ENCODE peak calls at places on chromosomes 16 and 17, in seven cellular contexts. X, L, I, Q, N, E and S are unnamed samples.

GRCh38 chr16:70577256-70577698 is 53.7 kb downstream of the SF3B3 start:
- DNase-seq in Q (no peak), X (peak; percentile 94), N (no peak), L (no peak), E (no peak), I (no peak), S (no peak)

GRCh38 chr16:88907768-88908167 is 41.3 kb upstream of the PABPN1L start:
- DNase-seq in Q (no peak), E (no peak), X (no peak), N (no peak), I (no peak), L (no peak), S (no peak)

GRCh38 chr17:76232342-76232741 is 8.0 kb downstream of the RNF157 start:
- DNase-seq in I (no peak), L (no peak), X (peak; percentile 92), N (no peak), Q (peak; percentile 52), E (no peak), S (no peak)

GRCh38 chr16:20866161-20866772 is 33.9 kb downstream of the DCUN1D3 start:
- DNase-seq in X (peak; percentile 85), L (no peak), E (peak; percentile 52), N (peak; percentile 27), I (peak; percentile 76), Q (no peak), S (no peak)

GRCh38 chr16:9033125-9033830 is 58.2 kb upstream of the HAPSTR1 start:
- DNase-seq in L (no peak), N (peak; percentile 64), X (no peak), Q (no peak), E (peak; percentile 53), I (peak; percentile 81), S (peak; percentile 35)

GRCh38 chr16:73166972-73167550 is 119.1 kb upstream of the ZFHX3 start:
- DNase-seq in N (no peak), I (no peak), E (no peak), Q (no peak), L (no peak), X (no peak), S (no peak)

GRCh38 chr17:5897320-5897911 is 172.8 kb upstream of the WSCD1 start:
- DNase-seq in N (no peak), Q (no peak), E (no peak), I (no peak), X (no peak), L (no peak), S (no peak)

GRCh38 chr16:10937068-10937859 is 5.0 kb downstream of the DEXI start:
- DNase-seq in N (peak; percentile 71), L (no peak), Q (no peak), X (no peak), E (no peak), I (no peak), S (no peak)

GRCh38 chr17:55286681-55287589 is 22.2 kb downstream of the HLF start:
- DNase-seq in L (no peak), X (peak; percentile 77), E (no peak), N (peak; percentile 78), I (peak; percentile 74), Q (no peak), S (no peak)

DNA sequence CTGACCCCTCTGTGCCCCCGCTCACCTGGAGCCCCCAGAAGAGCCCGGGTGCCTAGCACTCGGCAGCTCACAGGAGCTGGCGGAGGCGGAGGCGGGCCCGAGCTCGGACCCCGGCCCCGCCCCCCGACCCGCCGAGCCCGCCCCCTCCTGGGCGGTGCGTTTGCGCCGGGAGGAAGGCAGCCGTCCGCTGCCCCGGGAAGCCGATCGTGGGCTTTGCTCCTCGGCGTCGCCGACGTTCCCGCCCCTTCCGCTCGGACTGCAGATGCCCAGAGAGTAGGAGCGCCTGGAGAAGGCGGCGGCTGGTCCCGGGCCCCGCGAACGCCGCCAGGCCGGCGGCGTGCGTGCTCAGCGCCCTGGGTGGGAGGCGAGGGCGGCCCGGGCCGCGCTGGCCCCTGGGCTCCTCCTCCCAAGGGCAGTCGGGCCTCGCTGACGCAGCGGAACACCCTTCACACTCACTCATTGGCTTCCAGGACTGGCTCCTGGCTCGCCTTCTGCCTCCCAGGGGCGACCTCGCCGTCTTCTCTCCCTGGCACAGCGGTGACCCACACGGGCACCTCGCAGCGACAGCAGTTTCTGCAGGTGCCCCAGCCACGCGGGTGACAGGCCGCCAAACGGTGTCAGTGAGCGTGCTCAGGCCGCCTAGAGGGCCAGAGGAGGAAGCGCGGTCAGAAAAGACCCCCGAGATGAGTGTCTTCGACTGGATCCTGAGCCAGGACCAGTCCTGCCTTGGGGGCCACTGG is at the start of gene PLSCR3:
- DNase-seq in I (peak; percentile 91), E (peak; percentile 91), Q (no peak), N (peak; percentile 88), L (peak; percentile 85), X (peak; percentile 88), S (peak; percentile 90)
- TF ChIP-seq CTCF in I (peak; percentile 28), E (peak; percentile 41), Q (no peak), N (no peak), L (peak; percentile 49), X (peak; percentile 11), S (peak; percentile 53)

GRCh38 chr17:2041561-2042354 is at the start of gene OVCA2:
- DNase-seq in X (peak; percentile 94), L (peak; percentile 96), I (peak; percentile 94), Q (peak; percentile 61), E (peak; percentile 97), N (peak; percentile 97), S (peak; percentile 97)
- TF ChIP-seq CTCF in X (peak; percentile 44), L (peak; percentile 31), I (peak; percentile 47), Q (peak; percentile 71), E (peak; percentile 58), N (no peak), S (peak; percentile 30)

DNA sequence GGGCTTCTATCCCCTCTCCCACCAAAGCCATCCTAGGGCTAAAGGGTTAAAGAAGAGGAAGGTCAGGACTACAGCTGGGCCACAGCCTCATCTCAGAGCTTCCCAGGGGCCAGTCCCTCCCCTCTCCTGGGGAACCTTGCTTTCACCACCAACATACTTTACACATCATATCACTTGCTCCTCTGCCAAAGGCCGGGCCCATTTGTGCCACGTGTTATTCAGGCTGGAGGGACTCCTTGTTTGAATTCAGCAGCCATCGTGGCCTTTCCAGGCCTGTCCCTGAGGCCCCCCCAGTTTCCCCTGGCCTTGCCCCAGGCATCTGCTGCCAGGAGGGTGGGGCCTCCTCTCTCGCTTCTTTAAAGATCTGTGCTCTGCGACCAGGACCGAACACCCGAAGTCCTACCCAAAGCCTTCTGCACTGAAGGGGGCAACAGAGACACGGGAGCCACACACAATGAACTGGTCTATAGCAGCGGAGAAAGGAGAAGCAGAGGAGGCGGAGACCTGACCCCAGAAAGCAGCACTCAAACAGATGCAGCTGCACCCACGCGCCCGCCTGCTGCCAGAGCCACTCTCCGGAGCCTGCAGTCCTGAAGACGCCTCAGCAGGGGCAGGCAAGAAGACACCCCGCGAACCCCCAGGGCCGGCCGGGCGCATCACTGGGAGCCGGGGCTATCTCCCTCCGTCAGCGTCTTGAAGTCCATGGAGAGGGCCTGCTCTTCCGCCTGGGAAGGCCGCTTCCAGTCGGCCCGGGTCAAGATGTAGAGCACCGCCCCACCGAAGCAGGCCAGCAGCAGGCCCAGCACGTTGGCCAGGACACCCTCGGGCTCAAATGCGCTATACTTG is 12.1 kb downstream of the CYB561 start:
- DNase-seq in Q (no peak), E (no peak), N (peak; percentile 87), L (no peak), I (no peak), X (peak; percentile 94), S (no peak)
- TF ChIP-seq CTCF in Q (no peak), E (no peak), N (no peak), L (no peak), I (no peak), X (peak; percentile 10), S (no peak)

GRCh38 chr16:50884066-50884860 is 142.4 kb downstream of the CYLD start:
- DNase-seq in Q (no peak), N (no peak), X (no peak), I (no peak), E (peak; percentile 16), L (no peak), S (peak; percentile 33)

GRCh38 chr16:50887500-50887899 is 145.6 kb downstream of the CYLD start:
- DNase-seq in N (no peak), L (no peak), I (no peak), E (no peak), Q (no peak), X (no peak), S (no peak)

GRCh38 chr16:50889276-50889675 is 147.4 kb downstream of the CYLD start:
- DNase-seq in N (no peak), E (no peak), L (no peak), X (no peak), I (no peak), Q (no peak), S (no peak)

GRCh38 chr16:50889746-50890145 is 147.9 kb downstream of the CYLD start:
- DNase-seq in X (no peak), I (no peak), N (no peak), L (no peak), E (no peak), Q (no peak), S (no peak)

GRCh38 chr16:50888486-50889261 is 146.8 kb downstream of the CYLD start:
- DNase-seq in E (no peak), N (no peak), L (no peak), X (no peak), I (no peak), Q (no peak), S (no peak)
- TF ChIP-seq CTCF in E (no peak), N (no peak), L (no peak), X (no peak), I (no peak), Q (no peak), S (no peak)

DNA sequence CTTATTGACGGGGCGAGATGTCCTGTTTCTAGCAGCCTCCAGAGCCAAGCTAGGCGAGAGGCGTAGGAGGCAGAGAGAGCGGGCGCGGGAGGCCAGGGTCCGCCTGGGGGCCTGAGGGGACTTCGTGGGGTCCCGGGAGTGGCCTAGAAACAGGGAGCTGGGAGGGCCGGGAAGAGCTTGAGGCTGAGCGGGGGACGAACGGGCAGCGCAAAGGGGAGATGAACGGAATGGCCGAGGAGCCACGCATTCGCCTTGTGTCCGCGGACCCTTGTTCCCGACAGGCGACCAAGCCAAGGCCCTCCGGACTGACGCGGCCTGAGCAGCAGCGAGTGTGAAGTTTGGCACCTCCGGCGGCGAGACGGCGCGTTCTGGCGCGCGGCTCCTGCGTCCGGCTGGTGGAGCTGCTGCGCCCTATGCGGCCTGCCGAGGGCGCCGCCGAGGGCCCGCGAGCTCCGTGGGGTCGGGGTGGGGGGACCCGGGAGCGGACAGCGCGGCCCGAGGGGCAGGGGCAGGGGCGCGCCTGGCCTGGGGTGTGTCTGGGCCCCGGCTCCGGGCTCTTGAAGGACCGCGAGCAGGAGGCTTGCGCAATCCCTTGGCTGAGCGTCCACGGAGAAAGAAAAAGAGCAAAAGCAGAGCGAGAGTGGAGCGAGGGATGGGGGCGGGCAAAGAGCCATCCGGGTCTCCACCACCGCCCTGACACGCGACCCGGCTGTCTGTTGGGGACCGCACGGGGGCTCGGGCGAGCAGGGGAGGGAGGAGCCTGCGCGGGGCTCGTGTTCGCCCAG is 1.2 kb upstream of the CBX4 start:
- DNase-seq in E (peak; percentile 14), I (no peak), L (no peak), N (peak; percentile 75), X (peak; percentile 26), Q (no peak), S (peak; percentile 51)
- TF ChIP-seq CTCF in E (no peak), I (peak; percentile 12), L (no peak), N (no peak), X (no peak), Q (no peak), S (no peak)

DNA sequence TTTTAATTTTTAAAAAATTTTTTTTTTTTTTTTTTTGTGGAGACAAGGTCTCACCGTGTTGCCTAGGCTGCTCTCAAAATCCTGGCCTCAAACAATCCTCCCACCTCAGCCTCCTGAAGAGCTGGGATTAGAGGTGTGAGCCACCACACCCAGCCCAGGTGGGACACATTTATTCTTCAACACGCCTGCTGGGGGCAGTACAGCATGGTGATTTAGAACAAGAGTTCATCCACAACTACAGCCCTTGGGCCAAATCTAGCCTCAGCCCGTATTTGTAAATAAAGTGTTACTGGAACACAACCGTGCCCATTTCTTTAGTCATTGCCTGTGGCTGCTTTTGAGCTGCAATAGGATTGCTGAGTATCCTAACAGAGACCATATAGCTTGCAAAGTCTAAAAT is 92.8 kb downstream of the KATNIP start:
- DNase-seq in X (no peak), L (no peak), I (no peak), E (peak; percentile 28), Q (no peak), N (no peak), S (no peak)
- TF ChIP-seq CTCF in X (no peak), L (peak; percentile 20), I (no peak), E (peak; percentile 13), Q (no peak), N (no peak), S (no peak)